ENCODE peak calls at places on chromosomes 16 and 17, in seven cellular contexts. E, C, X, W, I, M and O are unnamed samples.

GRCh38 chr17:45043268-45043681 is 8.2 kb downstream of the DCAKD start:
- DNase-seq in I (no peak), M (no peak), C (no peak), W (peak; percentile 69), X (no peak), E (no peak), O (no peak)

GRCh38 chr17:60089097-60089844 is 10.6 kb upstream of the HEATR6 start:
- DNase-seq in W (no peak), I (no peak), C (no peak), X (no peak), E (no peak), M (no peak), O (no peak)

GRCh38 chr17:6574689-6575595 is 18.6 kb upstream of the PITPNM3 start:
- DNase-seq in E (no peak), M (no peak), X (no peak), I (no peak), W (peak; percentile 86), C (peak; percentile 84), O (peak; percentile 73)

GRCh38 chr17:34487616-34488015 is 91.8 kb upstream of the TMEM132E start:
- DNase-seq in X (no peak), E (no peak), W (no peak), C (no peak), M (no peak), I (no peak), O (no peak)

GRCh38 chr16:24499193-24499814 is 40.1 kb upstream of the RBBP6 start:
- DNase-seq in E (no peak), W (no peak), X (no peak), I (no peak), M (no peak), C (peak; percentile 48), O (peak; percentile 28)

GRCh38 chr16:1707193-1707790 is 1.3 kb downstream of the MAPK8IP3 start:
- DNase-seq in M (no peak), C (peak; percentile 31), E (no peak), X (no peak), I (no peak), W (peak; percentile 24), O (peak; percentile 27)

GRCh38 chr17:3966720-3967363 is 2.6 kb upstream of the ATP2A3 start:
- DNase-seq in W (no peak), C (no peak), M (no peak), E (no peak), X (no peak), I (no peak), O (no peak)

GRCh38 chr17:9370464-9370863 is 205.2 kb downstream of the STX8 start:
- DNase-seq in I (no peak), W (no peak), E (no peak), X (no peak), M (peak; percentile 39), C (peak; percentile 23), O (peak; percentile 53)

GRCh38 chr17:81388612-81389367 is 6.5 kb upstream of the BAHCC1 start:
- DNase-seq in C (no peak), M (peak; percentile 74), E (no peak), I (no peak), W (no peak), X (peak; percentile 27), O (no peak)

GRCh38 chr16:51851111-51851510 is 695.8 kb downstream of the TOX3 start:
- DNase-seq in E (no peak), M (no peak), C (no peak), W (no peak), X (no peak), I (no peak), O (no peak)

GRCh38 chr17:3535253-3535995 is 22.2 kb downstream of the TRPV3 start:
- DNase-seq in I (peak; percentile 22), M (no peak), C (peak; percentile 83), E (peak; percentile 8), X (no peak), W (peak; percentile 51), O (peak; percentile 69)

GRCh38 chr17:59827721-59828477 is 64.8 kb downstream of the TUBD1 start:
- DNase-seq in M (no peak), I (no peak), C (no peak), W (no peak), X (no peak), E (no peak), O (peak; percentile 19)

GRCh38 chr17:6768447-6768846 is 7.6 kb upstream of the FBXO39 start:
- DNase-seq in I (no peak), C (no peak), M (no peak), W (no peak), E (no peak), X (no peak), O (no peak)

GRCh38 chr16:12874135-12874534 is 27.3 kb upstream of the SHISA9 start:
- DNase-seq in M (no peak), I (no peak), W (peak; percentile 83), E (no peak), X (no peak), C (peak; percentile 70), O (peak; percentile 60)

GRCh38 chr17:16214190-16215001 is 938 bp downstream of the NCOR1 start:
- DNase-seq in C (no peak), X (no peak), M (no peak), E (no peak), I (no peak), W (no peak), O (no peak)

GRCh38 chr17:39653662-39654331 is 11.4 kb upstream of the TCAP start:
- DNase-seq in E (peak; percentile 60), I (peak; percentile 65), X (no peak), W (no peak), C (peak; percentile 47), M (peak; percentile 18), O (no peak)

GRCh38 chr17:7262192-7263070 is at the start of gene CLDN7:
- DNase-seq in E (no peak), X (no peak), M (peak; percentile 87), W (no peak), I (no peak), C (no peak), O (no peak)

GRCh38 chr16:81748476-81749198 is 30.5 kb upstream of the PLCG2 start:
- DNase-seq in M (no peak), I (no peak), C (no peak), X (no peak), E (no peak), W (no peak), O (no peak)

GRCh38 chr17:30378191-30378796 is 433 bp upstream of the CPD start:
- DNase-seq in M (peak; percentile 31), C (peak; percentile 31), X (no peak), E (peak; percentile 44), W (no peak), I (peak; percentile 21), O (no peak)

GRCh38 chr17:29383687-29384086 is 6.5 kb upstream of the TAOK1 start:
- DNase-seq in X (no peak), I (no peak), E (no peak), M (no peak), W (peak; percentile 56), C (peak; percentile 70), O (peak; percentile 66)

GRCh38 chr17:39677581-39678339 is 9.5 kb downstream of the PNMT start:
- DNase-seq in C (no peak), X (no peak), W (peak; percentile 22), M (no peak), I (no peak), E (no peak), O (no peak)

GRCh38 chr17:75087558-75088453 is at the start of gene SLC16A5:
- DNase-seq in W (peak; percentile 88), E (peak; percentile 43), I (no peak), X (no peak), M (no peak), C (peak; percentile 97), O (peak; percentile 82)

GRCh38 chr17:66542183-66542966 is 240.0 kb downstream of the PRKCA start:
- DNase-seq in X (no peak), C (peak; percentile 76), M (no peak), W (no peak), I (no peak), E (no peak), O (peak; percentile 48)

GRCh38 chr16:56851671-56852400 is 13.2 kb upstream of the SLC12A3 start:
- DNase-seq in W (peak; percentile 23), X (no peak), C (no peak), E (no peak), I (no peak), M (no peak), O (peak; percentile 13)

GRCh38 chr16:29925173-29925804 is 737 bp downstream of the KCTD13 start:
- DNase-seq in W (no peak), I (no peak), X (no peak), E (no peak), C (peak; percentile 12), M (no peak), O (no peak)

GRCh38 chr17:73121513-73121912 is 29.0 kb upstream of the SLC39A11 start:
- DNase-seq in C (no peak), M (no peak), X (no peak), I (no peak), W (no peak), E (no peak), O (no peak)

GRCh38 chr16:2826591-2827480 is 3.3 kb upstream of the ZG16B start:
- DNase-seq in X (no peak), E (no peak), W (no peak), M (no peak), C (no peak), I (no peak), O (no peak)

GRCh38 chr16:1944612-1945199 is 1.7 kb upstream of the MSRB1 start:
- DNase-seq in W (no peak), C (no peak), I (no peak), X (no peak), M (no peak), E (no peak), O (no peak)

GRCh38 chr16:81327483-81328196 is 12.9 kb downstream of the GAN start:
- DNase-seq in X (no peak), I (no peak), W (no peak), C (no peak), M (no peak), E (no peak), O (no peak)

GRCh38 chr16:89574681-89575246 is 794 bp upstream of the CPNE7 start:
- DNase-seq in I (no peak), M (peak; percentile 12), W (peak; percentile 77), X (no peak), C (peak; percentile 82), E (peak; percentile 32), O (peak; percentile 81)

GRCh38 chr16:48450367-48450766 is 65.2 kb upstream of the SIAH1 start:
- DNase-seq in X (no peak), M (no peak), W (peak; percentile 10), I (no peak), C (no peak), E (no peak), O (peak; percentile 30)

GRCh38 chr16:66858740-66859396 is 14.7 kb downstream of the CA7 start:
- DNase-seq in C (peak; percentile 70), M (no peak), X (no peak), W (no peak), I (no peak), E (no peak), O (no peak)

GRCh38 chr17:35740997-35741931 is 9.8 kb downstream of the RASL10B start:
- DNase-seq in C (no peak), X (no peak), M (peak; percentile 39), E (no peak), I (no peak), W (no peak), O (no peak)

GRCh38 chr17:48718162-48718780 is 4.0 kb downstream of the PRAC1 start:
- DNase-seq in M (no peak), C (no peak), X (no peak), W (no peak), I (no peak), E (no peak), O (no peak)

GRCh38 chr17:13114601-13115024 is 96.8 kb upstream of the ELAC2 start:
- DNase-seq in X (no peak), C (peak; percentile 65), I (no peak), M (peak; percentile 1), E (no peak), W (peak; percentile 19), O (peak; percentile 50)